ENCODE peak calls at places on chromosomes 2 and 18, in four cellular contexts. U is pancreas, G is cardiac muscle cell, Q is ovary. H is an unnamed sample.

GRCh38 chr18:62744076-62744705 is 28.9 kb downstream of the PHLPP1 start:
- DNase-seq in U (no peak), G (no peak), Q (no peak), H (no peak)

GRCh38 chr2:31429759-31430438 is 15.4 kb upstream of the XDH start:
- DNase-seq in G (no peak), U (peak; percentile 42), Q (no peak), H (no peak)

GRCh38 chr2:130341562-130342019 is 1.1 kb upstream of the IMP4 start:
- DNase-seq in Q (no peak), G (no peak), U (no peak), H (no peak)

GRCh38 chr18:74507120-74507881 is 11.1 kb downstream of the CNDP2 start:
- DNase-seq in U (peak; percentile 95), G (no peak), Q (no peak), H (no peak)

GRCh38 chr2:32611366-32611765 is 16.5 kb upstream of the TTC27 start:
- DNase-seq in Q (no peak), G (no peak), U (no peak), H (no peak)

GRCh38 chr2:129253461-129253812 is 726.0 kb upstream of the RAB6C start:
- DNase-seq in G (peak; percentile 17), Q (no peak), U (no peak), H (no peak)

GRCh38 chr2:179655627-179656026 is 205.8 kb downstream of the ZNF385B start:
- DNase-seq in G (no peak), U (no peak), Q (no peak), H (no peak)

GRCh38 chr2:97871096-97871780 is 124.5 kb downstream of the TMEM131 start:
- DNase-seq in G (no peak), U (no peak), Q (no peak), H (no peak)

GRCh38 chr2:128615571-128615970 is 296.9 kb upstream of the HS6ST1 start:
- DNase-seq in G (no peak), U (no peak), Q (no peak), H (no peak)

GRCh38 chr2:119369845-119370244 is 3.1 kb downstream of the DBI start:
- DNase-seq in Q (no peak), U (no peak), G (no peak), H (no peak)

GRCh38 chr2:167753142-167753541 is 494.3 kb downstream of the STK39 start:
- DNase-seq in G (no peak), Q (no peak), U (no peak), H (no peak)
- H3K4me1 ChIP-seq in G (no peaks in the 10 kb centered on the region), Q (no peaks in the 10 kb centered on the region), U (no peaks in the 10 kb centered on the region), H (no peaks in the 10 kb centered on the region)

DNA sequence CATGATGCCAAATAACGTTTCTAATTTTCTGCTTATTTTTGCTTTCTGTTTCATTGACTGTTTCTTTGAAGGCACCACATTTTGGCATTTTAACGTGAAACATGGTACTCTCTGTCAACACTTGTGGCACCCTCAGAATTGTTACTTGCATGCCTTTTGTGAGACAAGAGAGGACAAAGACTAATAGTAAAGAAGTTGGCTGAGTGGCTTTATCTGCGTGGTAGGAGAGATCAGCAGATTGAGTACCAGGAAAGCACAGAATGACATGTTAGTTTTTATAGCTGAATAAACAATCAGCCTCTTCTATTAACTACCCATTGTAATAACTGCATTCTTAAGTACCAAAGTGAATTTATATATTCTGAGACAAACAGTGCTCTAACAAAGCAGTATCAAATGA is 8.6 kb downstream of the ZNF638 start:
- DNase-seq in U (no peak), G (no peak), Q (no peak), H (no peak)
- H3K4me1 ChIP-seq in U (peaks cover 22% of the 10 kb centered on the region), G (peaks cover 11% of the 10 kb centered on the region), Q (peaks cover 7% of the 10 kb centered on the region), H (peaks cover 20% of the 10 kb centered on the region)

GRCh38 chr2:127086800-127087737 is 19.9 kb downstream of the BIN1 start:
- DNase-seq in U (no peak), Q (peak; percentile 92), G (peak; percentile 78), H (no peak)

GRCh38 chr2:127083819-127084503 is 23.0 kb downstream of the BIN1 start:
- DNase-seq in Q (peak; percentile 90), G (no peak), U (no peak), H (no peak)

GRCh38 chr2:127084611-127085031 is 22.3 kb downstream of the BIN1 start:
- DNase-seq in G (no peak), Q (no peak), U (no peak), H (peak; percentile 63)

GRCh38 chr2:127082974-127083373 is 24.0 kb downstream of the BIN1 start:
- DNase-seq in U (no peak), Q (no peak), G (no peak), H (no peak)

DNA sequence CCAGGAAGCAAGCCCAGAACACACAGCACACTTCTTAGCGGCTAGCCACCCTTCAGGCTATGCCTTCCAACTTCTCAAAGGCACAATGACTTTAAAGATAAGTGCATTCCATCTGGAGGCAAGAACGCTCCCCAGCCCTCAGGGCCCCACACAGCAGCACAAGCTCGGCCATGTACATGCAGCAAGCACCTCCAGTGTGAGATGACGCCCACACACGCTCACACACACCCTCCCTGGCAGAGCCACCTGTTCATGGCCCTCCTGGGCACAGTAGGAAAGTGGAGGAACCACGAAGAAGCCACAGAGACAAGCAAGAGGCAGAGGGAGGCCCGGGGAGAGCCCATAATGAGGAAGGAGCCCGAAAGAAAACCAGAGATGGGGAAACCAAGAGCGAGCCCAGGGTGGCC is 21.7 kb downstream of the BIN1 start:
- DNase-seq in G (peak; percentile 71), Q (no peak), U (no peak), H (peak; percentile 37)
- H3K4me1 ChIP-seq in G (peaks cover 52% of the 10 kb centered on the region), Q (peaks cover 39% of the 10 kb centered on the region), U (no peaks in the 10 kb centered on the region), H (peaks cover 50% of the 10 kb centered on the region)

GRCh38 chr18:13442451-13442850 is 223.9 kb downstream of the LDLRAD4 start:
- DNase-seq in U (no peak), Q (no peak), G (no peak), H (no peak)
- H3K4me1 ChIP-seq in U (no peaks in the 10 kb centered on the region), Q (peaks cover 1% of the 10 kb centered on the region), G (no peaks in the 10 kb centered on the region), H (peaks cover 32% of the 10 kb centered on the region)

GRCh38 chr2:45788401-45788800 is 136.9 kb downstream of the PRKCE start:
- DNase-seq in U (no peak), G (no peak), Q (no peak), H (no peak)
- H3K4me1 ChIP-seq in U (peaks cover 4% of the 10 kb centered on the region), G (peaks cover 34% of the 10 kb centered on the region), Q (peaks cover 1% of the 10 kb centered on the region), H (no peaks in the 10 kb centered on the region)

DNA sequence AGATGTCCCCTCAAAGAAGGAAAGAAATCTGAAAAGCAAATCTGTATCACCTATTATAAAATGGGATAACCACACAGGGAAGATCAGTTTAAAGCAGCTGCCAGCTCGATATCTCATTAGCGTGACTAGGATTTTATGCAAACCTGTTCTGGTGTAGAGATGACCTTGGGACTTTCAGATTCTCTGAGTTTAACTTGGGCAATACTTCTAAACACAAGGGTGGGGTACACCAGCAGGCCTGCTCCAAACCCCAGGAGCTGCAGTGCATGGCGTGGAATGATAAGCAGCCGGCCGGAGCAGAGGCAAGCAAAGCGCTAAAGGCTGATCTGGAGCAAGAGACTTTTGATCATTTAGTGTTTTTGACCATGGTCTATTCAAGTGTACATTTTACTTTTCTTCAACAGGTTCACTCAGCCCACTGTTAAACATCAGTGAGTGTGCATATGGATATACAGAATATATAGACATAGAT is 4.7 kb downstream of the SERTAD2 start:
- DNase-seq in Q (no peak), G (peak; percentile 49), U (no peak), H (no peak)
- H3K4me1 ChIP-seq in Q (peaks cover 9% of the 10 kb centered on the region), G (peaks cover 67% of the 10 kb centered on the region), U (peaks cover 12% of the 10 kb centered on the region), H (peaks cover 8% of the 10 kb centered on the region)

H was measured in naive thymus-derived CD4-positive, alpha-beta T cell.